ENCODE peak calls at places on chromosome 6, in five cellular contexts. S is tibial artery, Y is transverse colon, I is astrocyte, Z is mammary epithelial cell. B is an unnamed sample.

GRCh38 chr6:98054453-98054852 is 771.4 kb upstream of the MMS22L start:
- DNase-seq in I (peak; percentile 22), Z (peak; percentile 6), S (no peak), Y (no peak), B (no peak)

GRCh38 chr6:62285612-62286469 is at the start of gene KHDRBS2:
- DNase-seq in I (no peak), Y (peak; percentile 83), S (peak; percentile 70), Z (peak; percentile 2), B (peak; percentile 7)

GRCh38 chr6:125835221-125835744 is 44.5 kb downstream of the NCOA7 start:
- DNase-seq in I (peak; percentile 90), Y (no peak), S (peak; percentile 49), Z (no peak), B (no peak)

GRCh38 chr6:23659125-23659524 is 466.9 kb upstream of the NRSN1 start:
- DNase-seq in Z (no peak), I (no peak), S (no peak), Y (peak; percentile 23), B (no peak)

GRCh38 chr6:83590413-83590812 is 78.1 kb downstream of the PRSS35 start:
- DNase-seq in Y (no peak), Z (no peak), S (no peak), I (no peak), B (no peak)

GRCh38 chr6:128807577-128807976 is 75.4 kb upstream of the LAMA2 start:
- DNase-seq in I (peak; percentile 26), S (no peak), Y (no peak), Z (peak; percentile 8), B (no peak)

GRCh38 chr6:150584596-150584995 is 15.1 kb upstream of the PLEKHG1 start:
- DNase-seq in Z (no peak), I (no peak), S (no peak), Y (no peak), B (no peak)

GRCh38 chr6:26491604-26492003 is 8.5 kb upstream of the BTN1A1 start:
- DNase-seq in S (no peak), Z (no peak), Y (no peak), I (no peak), B (no peak)

GRCh38 chr6:119285908-119286625 is 63.5 kb downstream of the MAN1A1 start:
- DNase-seq in Y (no peak), Z (no peak), I (peak; percentile 35), S (no peak), B (no peak)
- H3K4me1 ChIP-seq in Y (no peaks in the 10 kb centered on the region), Z (no peaks in the 10 kb centered on the region), I (no peaks in the 10 kb centered on the region), S (no peaks in the 10 kb centered on the region), B (peaks cover 6% of the 10 kb centered on the region)

GRCh38 chr6:16914184-16914583 is 152.9 kb upstream of the ATXN1 start:
- DNase-seq in S (no peak), I (no peak), Y (no peak), Z (no peak), B (no peak)
- H3K27ac ChIP-seq in S (no peak overlapping the region), I (no peak overlapping the region), Y (no peak overlapping the region), Z (no peak overlapping the region), B (no peak overlapping the region)

DNA sequence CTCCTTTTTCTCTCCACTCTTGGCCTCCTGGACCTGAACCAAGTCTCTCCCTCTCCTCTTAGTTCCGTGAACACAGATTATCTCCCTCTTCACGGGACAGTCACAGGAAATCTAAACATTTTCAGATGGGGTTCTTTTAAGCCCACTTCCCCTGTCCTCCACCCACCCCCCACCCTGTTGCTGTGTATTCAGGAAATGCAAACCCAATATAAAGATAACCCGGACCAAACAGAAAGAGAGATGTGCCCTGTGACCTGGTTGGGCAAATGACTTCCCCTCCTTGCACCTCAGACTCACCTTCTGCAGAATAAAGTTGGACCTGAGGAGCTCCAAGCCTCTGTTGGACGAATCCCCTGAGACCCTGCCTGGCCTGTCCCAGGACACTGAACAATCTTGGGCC is 75.9 kb upstream of the MRPS10 start:
- DNase-seq in S (no peak), Z (no peak), I (no peak), Y (no peak), B (no peak)
- H3K4me1 ChIP-seq in S (no peaks in the 10 kb centered on the region), Z (peaks cover 60% of the 10 kb centered on the region), I (peaks cover 21% of the 10 kb centered on the region), Y (peaks cover 6% of the 10 kb centered on the region), B (no peaks in the 10 kb centered on the region)

GRCh38 chr6:46222286-46222685 is 51.5 kb upstream of the ENPP5 start:
- DNase-seq in Y (no peak), Z (no peak), I (no peak), S (no peak), B (no peak)

GRCh38 chr6:46219661-46220060 is 48.9 kb upstream of the ENPP5 start:
- DNase-seq in S (no peak), I (no peak), Y (no peak), Z (no peak), B (no peak)

GRCh38 chr6:46218457-46218856 is 47.7 kb upstream of the ENPP5 start:
- DNase-seq in I (no peak), Z (no peak), S (no peak), Y (no peak), B (no peak)

GRCh38 chr6:46221221-46221793 is 50.5 kb upstream of the ENPP5 start:
- DNase-seq in Z (peak; percentile 21), Y (no peak), S (no peak), I (no peak), B (no peak)

DNA sequence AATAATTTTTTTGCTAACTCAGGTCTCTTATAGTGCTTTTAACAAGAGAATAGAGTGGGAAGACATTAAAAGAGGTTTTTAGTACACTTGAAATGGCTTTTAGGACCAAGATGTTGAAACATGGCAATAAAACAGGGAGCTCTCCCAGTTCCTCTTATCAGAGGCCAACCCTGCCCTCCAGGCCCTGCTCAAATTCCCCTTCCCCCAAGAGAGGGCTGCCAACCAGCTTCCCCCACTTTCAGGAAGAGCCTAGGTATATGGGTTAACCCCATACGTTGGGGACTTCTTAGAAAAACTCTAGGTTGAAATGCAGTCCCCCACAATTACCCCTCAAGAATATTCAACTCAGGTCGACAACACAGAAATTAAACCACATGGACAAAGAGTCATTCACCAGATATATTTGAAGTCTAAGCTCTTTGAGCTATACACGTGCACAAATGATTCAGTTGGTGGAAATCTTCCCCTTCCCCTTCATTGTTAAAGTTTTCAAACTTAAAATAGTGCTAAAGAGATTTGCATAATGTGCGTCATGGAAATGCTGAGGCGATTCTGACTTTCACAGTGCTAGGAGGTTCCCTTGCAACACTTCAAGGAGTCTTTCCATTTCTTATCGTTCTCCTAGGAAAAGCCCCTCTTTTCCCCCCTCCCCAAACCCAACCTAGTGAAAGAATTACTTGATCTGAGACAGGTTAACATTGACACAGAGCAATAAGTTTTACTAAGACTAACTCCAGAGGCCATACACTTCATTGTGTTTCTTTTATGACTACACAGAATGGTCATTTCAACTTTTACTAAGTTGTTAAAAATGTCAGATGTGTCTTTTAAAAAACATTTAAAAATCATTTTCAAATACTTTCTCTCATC is 49.8 kb upstream of the ENPP5 start:
- DNase-seq in Z (no peak), I (no peak), S (no peak), Y (no peak), B (no peak)
- H3K27ac ChIP-seq in Z (no peak overlapping the region), I (no peak overlapping the region), S (peak overlapping the region; percentile 88), Y (no peak overlapping the region), B (peak overlapping the region; percentile 48)

GRCh38 chr6:52304917-52305316 is 20.4 kb upstream of the MCM3 start:
- DNase-seq in Y (no peak), S (no peak), I (peak; percentile 45), Z (no peak), B (no peak)
- H3K4me1 ChIP-seq in Y (peaks cover 29% of the 10 kb centered on the region), S (peaks cover 3% of the 10 kb centered on the region), I (no peaks in the 10 kb centered on the region), Z (no peaks in the 10 kb centered on the region), B (peaks cover 14% of the 10 kb centered on the region)

GRCh38 chr6:118501099-118501498 is 47.0 kb upstream of the PLN start:
- DNase-seq in S (no peak), Y (no peak), I (no peak), Z (no peak), B (no peak)

GRCh38 chr6:118489990-118490389 is 58.1 kb upstream of the PLN start:
- DNase-seq in I (no peak), Z (no peak), S (no peak), Y (no peak), B (no peak)

GRCh38 chr6:118500130-118501015 is 47.7 kb upstream of the PLN start:
- DNase-seq in S (no peak), Y (no peak), Z (no peak), I (no peak), B (no peak)

GRCh38 chr6:118495639-118496296 is 52.3 kb upstream of the PLN start:
- DNase-seq in Y (no peak), I (peak; percentile 82), S (no peak), Z (peak; percentile 95), B (no peak)
- H3K27ac ChIP-seq in Y (no peak overlapping the region), I (peak overlapping the region; percentile 23), S (no peak overlapping the region), Z (peak overlapping the region; percentile 63), B (no peak overlapping the region)

B was measured in thoracic aorta.